ENCODE peak calls at places on chromosomes 2 and 18, in five cellular contexts. Y is RWPE1, H is uterus, S is HFF-Myc, U is astrocyte. O is an unnamed sample.

GRCh38 chr2:86584164-86584913 is 21.1 kb upstream of the CHMP3 start:
- DNase-seq in S (no peak), U (peak; percentile 51), H (no peak), Y (no peak), O (peak; percentile 41)

GRCh38 chr2:120793682-120794403 is 58.2 kb downstream of the GLI2 start:
- DNase-seq in Y (peak; percentile 26), U (peak; percentile 29), H (no peak), S (no peak), O (no peak)

GRCh38 chr2:127187831-127188230 is 32.3 kb downstream of the CYP27C1 start:
- DNase-seq in S (no peak), H (no peak), U (no peak), Y (no peak), O (no peak)

GRCh38 chr2:237244976-237245646 is 159.4 kb downstream of the COPS8 start:
- DNase-seq in S (no peak), Y (no peak), H (no peak), U (peak; percentile 79), O (no peak)

GRCh38 chr18:44080054-44080453 is 600.6 kb upstream of the SETBP1 start:
- DNase-seq in U (peak; percentile 57), Y (no peak), H (no peak), S (no peak), O (no peak)

GRCh38 chr18:35282353-35282752 is 7.7 kb downstream of the ZSCAN30 start:
- DNase-seq in Y (peak; percentile 17), U (peak; percentile 83), H (no peak), S (peak; percentile 89), O (no peak)

GRCh38 chr2:158325782-158326335 is 130.7 kb downstream of the CCDC148 start:
- DNase-seq in Y (no peak), S (no peak), U (no peak), H (no peak), O (no peak)

GRCh38 chr18:22913861-22914260 is 19.3 kb upstream of the RBBP8 start:
- DNase-seq in U (no peak), S (no peak), Y (peak; percentile 36), H (no peak), O (no peak)

GRCh38 chr2:21422050-21422449 is 298.3 kb downstream of the TDRD15 start:
- DNase-seq in Y (no peak), H (no peak), U (no peak), S (no peak), O (peak; percentile 36)

GRCh38 chr2:196112408-196113039 is 43.9 kb upstream of the DNAH7 start:
- DNase-seq in H (no peak), U (peak; percentile 88), S (no peak), Y (peak; percentile 59), O (no peak)

GRCh38 chr18:55096261-55097026 is 137.2 kb upstream of the CCDC68 start:
- DNase-seq in S (peak; percentile 85), U (peak; percentile 71), Y (peak; percentile 13), H (peak; percentile 29), O (peak; percentile 15)

GRCh38 chr18:50582500-50582899 is 22.6 kb downstream of the MAPK4 start:
- DNase-seq in H (no peak), S (no peak), U (no peak), Y (no peak), O (no peak)

GRCh38 chr2:586518-587370 is 90.5 kb downstream of the TMEM18 start:
- DNase-seq in U (no peak), S (no peak), H (no peak), Y (no peak), O (no peak)

GRCh38 chr18:46859855-46860254 is 57.5 kb downstream of the PIAS2 start:
- DNase-seq in S (no peak), H (no peak), U (peak; percentile 38), Y (no peak), O (peak; percentile 36)

GRCh38 chr2:85922210-85922609 is 33.4 kb upstream of the ST3GAL5 start:
- DNase-seq in S (no peak), H (no peak), Y (no peak), U (no peak), O (no peak)

GRCh38 chr2:165794520-165794882 is 454 bp upstream of the GALNT3 start:
- DNase-seq in U (peak; percentile 32), H (peak; percentile 14), Y (peak; percentile 46), S (no peak), O (peak; percentile 73)

GRCh38 chr2:27857417-27858172 is 32.6 kb downstream of the RBKS start:
- DNase-seq in U (peak; percentile 82), Y (peak; percentile 57), H (no peak), S (no peak), O (no peak)

GRCh38 chr2:225366731-225367130 is 32.8 kb upstream of the NYAP2 start:
- DNase-seq in S (no peak), H (no peak), U (no peak), Y (no peak), O (no peak)

GRCh38 chr2:30561349-30561748 is 114.3 kb downstream of the LCLAT1 start:
- DNase-seq in U (no peak), Y (no peak), H (no peak), S (no peak), O (no peak)

GRCh38 chr2:85516649-85517389 is 22.1 kb upstream of the MAT2A start:
- DNase-seq in Y (no peak), S (no peak), H (no peak), U (no peak), O (no peak)

GRCh38 chr18:31093880-31094279 is 8.3 kb downstream of the DSC2 start:
- DNase-seq in S (no peak), H (no peak), Y (no peak), U (no peak), O (no peak)

GRCh38 chr2:67169417-67170140 is 227.6 kb upstream of the ETAA1 start:
- DNase-seq in Y (no peak), S (peak; percentile 61), U (peak; percentile 38), H (no peak), O (no peak)

GRCh38 chr2:8149985-8150547 is 531.8 kb upstream of the ID2 start:
- DNase-seq in S (no peak), U (peak; percentile 85), H (no peak), Y (no peak), O (no peak)

GRCh38 chr2:172995323-172996244 is 80.1 kb upstream of the MAP3K20 start:
- DNase-seq in Y (peak; percentile 87), H (peak; percentile 55), U (peak; percentile 91), S (peak; percentile 70), O (no peak)

GRCh38 chr2:216024779-216025178 is 11.4 kb upstream of the MREG start:
- DNase-seq in S (no peak), H (no peak), U (no peak), Y (no peak), O (no peak)

GRCh38 chr2:175439416-175439815 is 257.9 kb upstream of the ATP5MC3 start:
- DNase-seq in U (no peak), Y (no peak), H (no peak), S (no peak), O (no peak)
- TF ChIP-seq CTCF in U (no peak), Y (no peak), H (no peak), S (peak; percentile 9), O (no peak)

GRCh38 chr2:181396575-181397062 is 60.6 kb upstream of the ITGA4 start:
- DNase-seq in Y (no peak), U (peak; percentile 72), S (peak; percentile 73), H (no peak), O (no peak)

GRCh38 chr2:181394741-181395437 is 62.3 kb upstream of the ITGA4 start:
- DNase-seq in H (no peak), Y (no peak), U (no peak), S (no peak), O (no peak)

GRCh38 chr2:181397331-181397730 is 59.9 kb upstream of the ITGA4 start:
- DNase-seq in H (no peak), U (no peak), Y (no peak), S (no peak), O (no peak)

GRCh38 chr2:181398000-181398399 is 59.2 kb upstream of the ITGA4 start:
- DNase-seq in H (no peak), S (no peak), U (no peak), Y (no peak), O (no peak)

DNA sequence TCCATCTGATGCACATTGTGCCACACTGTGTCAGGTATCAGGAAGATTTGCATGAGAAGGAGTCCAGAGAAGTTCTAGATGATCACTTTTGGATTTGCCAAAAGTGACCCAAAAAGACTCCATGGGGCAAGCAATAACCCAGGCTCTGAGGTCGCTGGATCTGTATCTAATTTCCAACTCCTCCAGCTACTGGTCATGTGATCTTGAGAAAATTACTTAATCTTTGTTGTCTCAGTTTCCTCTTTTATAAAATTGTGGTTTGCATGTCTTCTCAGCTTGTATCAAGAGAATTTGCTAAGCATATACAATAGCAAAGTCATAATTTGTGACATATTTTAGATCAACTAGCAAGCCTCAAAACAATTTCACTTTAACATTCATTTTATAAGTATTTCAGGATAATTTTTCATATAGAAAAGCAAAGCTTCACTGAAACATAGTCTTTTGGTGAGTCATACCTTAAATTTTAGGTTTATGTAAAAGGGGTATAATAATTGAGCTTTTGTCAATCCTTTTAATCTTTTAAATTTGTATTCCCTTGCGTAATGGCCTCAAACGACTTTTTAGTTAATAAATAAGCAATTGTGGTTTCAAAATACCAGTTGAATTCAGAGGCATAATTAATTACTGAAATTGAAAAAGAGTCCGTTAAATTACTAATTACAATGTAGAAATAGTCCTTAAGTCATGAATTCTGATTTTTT is 61.2 kb upstream of the ITGA4 start:
- DNase-seq in U (no peak), H (no peak), Y (no peak), S (no peak), O (no peak)
- TF ChIP-seq CTCF in U (no peak), H (no peak), Y (no peak), S (no peak), O (no peak)

DNA sequence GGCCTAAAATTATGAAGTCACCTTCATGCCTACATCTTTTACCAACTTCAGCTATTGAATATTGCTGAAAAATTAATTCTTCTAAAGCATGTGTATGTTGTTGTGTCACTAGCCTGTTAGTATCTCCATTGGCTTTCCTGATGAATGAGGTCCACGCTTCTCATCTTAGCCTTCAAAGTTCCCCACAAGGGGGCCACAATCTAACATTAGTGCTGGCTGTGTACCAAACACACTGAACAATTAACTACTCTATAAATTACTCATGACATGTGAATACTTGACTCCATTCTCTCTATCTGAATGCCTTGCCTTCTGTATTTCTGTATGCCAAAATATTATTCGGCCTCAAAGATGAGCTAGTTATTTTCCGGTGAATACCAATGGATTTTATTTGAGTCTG is 208.7 kb upstream of the COL3A1 start:
- DNase-seq in H (no peak), S (no peak), Y (peak; percentile 1), U (peak; percentile 62), O (no peak)
- TF ChIP-seq CTCF in H (no peak), S (peak; percentile 45), Y (no peak), U (peak; percentile 48), O (peak; percentile 1)

DNA sequence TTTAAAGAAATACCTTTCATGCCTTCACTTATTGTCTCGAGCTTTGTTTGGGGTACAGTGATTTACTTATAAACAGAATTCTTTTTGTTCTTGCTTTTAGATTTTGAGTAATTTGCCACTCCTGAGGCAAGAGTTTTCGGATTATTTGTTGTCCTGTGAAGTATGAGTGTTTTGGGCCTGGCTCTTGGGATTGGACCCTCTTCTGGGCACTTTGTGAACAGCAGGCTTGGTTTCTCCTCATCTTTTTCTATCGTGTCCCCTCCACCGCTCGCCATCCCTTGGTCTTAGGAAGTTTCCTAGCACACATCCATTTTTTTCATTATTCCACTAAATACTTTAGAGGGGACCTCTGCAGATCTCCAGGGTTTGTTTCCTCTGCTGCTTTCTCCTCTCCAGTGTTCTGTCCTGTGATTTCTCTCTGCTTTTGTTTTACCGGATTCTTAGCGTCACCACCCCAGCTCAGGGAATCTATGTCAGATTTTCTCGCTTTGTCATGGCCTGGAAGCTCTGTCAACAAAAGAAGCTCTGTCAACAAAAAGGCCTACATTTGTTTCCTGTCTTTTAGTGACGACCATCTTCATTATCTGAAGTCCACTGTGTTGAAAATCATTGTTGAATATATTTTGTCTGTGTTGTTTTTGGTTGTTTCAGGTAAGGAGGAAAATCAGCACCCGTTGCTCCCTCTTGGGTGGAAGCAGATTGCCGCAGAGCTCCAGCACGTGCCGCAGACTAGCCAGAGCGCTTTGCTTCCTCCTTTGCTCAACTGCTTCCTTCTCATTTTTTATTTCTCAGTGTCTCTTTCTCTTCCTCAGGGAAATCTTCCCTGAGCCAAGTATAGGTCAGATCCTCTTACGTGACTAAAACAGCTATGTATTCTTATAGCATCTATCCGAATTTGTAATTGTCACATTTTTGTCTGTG is 27.8 kb downstream of the ANKRD62 start:
- DNase-seq in H (no peak), S (no peak), Y (no peak), U (no peak), O (no peak)
- TF ChIP-seq CTCF in H (no peak), S (peak; percentile 42), Y (no peak), U (peak; percentile 41), O (no peak)